ENCODE peak calls at places on chromosomes 12 and 14, in four cellular contexts. K is HepG2, C is K562, B is H1. Z is an unnamed sample.

GRCh38 chr14:70254476-70254961 is 65.8 kb upstream of the SLC8A3 start:
- DNase-seq in B (peak; percentile 72), K (peak; percentile 43), C (peak; percentile 8), Z (no peak)

GRCh38 chr12:59595097-59595496 is 732 bp upstream of the SLC16A7 start:
- DNase-seq in C (no peak), K (no peak), B (no peak), Z (no peak)

GRCh38 chr12:129659927-129660326 is 243.9 kb downstream of the TMEM132D start:
- DNase-seq in B (no peak), C (peak; percentile 15), K (no peak), Z (no peak)

GRCh38 chr12:53232641-53233538 is 881 bp upstream of the RARG start:
- DNase-seq in C (peak; percentile 56), K (no peak), B (no peak), Z (no peak)

GRCh38 chr12:108394196-108394595 is 55.1 kb upstream of the CMKLR1 start:
- DNase-seq in B (no peak), C (no peak), K (no peak), Z (no peak)

GRCh38 chr12:76694369-76694768 is 69.5 kb upstream of the ZDHHC17 start:
- DNase-seq in C (no peak), B (no peak), K (no peak), Z (no peak)

GRCh38 chr12:3962661-3963483 is 89.7 kb upstream of the PARP11 start:
- DNase-seq in K (no peak), C (no peak), B (no peak), Z (no peak)

GRCh38 chr14:96461950-96462798 is 40.0 kb upstream of the PAPOLA start:
- DNase-seq in K (peak; percentile 90), B (no peak), C (no peak), Z (no peak)

GRCh38 chr14:90381011-90381790 is 15.6 kb upstream of the CALM1 start:
- DNase-seq in C (no peak), K (peak; percentile 24), B (no peak), Z (no peak)

GRCh38 chr14:95833429-95833828 is 43.2 kb upstream of the TUNAR start:
- DNase-seq in K (no peak), B (no peak), C (peak; percentile 7), Z (no peak)

DNA sequence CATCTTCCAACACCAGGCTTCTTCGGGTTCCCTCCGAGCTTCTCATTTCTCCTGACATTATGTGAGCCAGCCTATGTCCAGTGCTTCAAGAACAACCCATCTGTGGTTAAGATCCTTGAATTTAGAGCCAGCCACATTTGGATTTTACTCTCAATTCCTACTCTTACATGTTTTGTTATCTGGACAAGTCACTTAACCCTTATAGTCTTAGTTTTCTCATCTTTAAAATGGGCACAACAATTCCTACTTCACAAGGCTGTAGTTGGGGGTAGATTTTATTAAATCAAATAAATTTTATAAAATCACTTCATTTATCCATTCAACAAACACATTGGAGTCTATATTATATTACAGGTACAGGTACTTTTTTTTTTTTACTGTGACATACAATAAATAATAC is 105.5 kb upstream of the SLC38A2 start:
- DNase-seq in B (no peak), C (no peak), K (no peak), Z (no peak)
- TF ChIP-seq EP300 in B (no peak), C (no peak), K (no peak), Z (no peak)

GRCh38 chr12:120843472-120843871 is 60.7 kb downstream of the SPPL3 start:
- DNase-seq in C (no peak), B (no peak), K (no peak), Z (no peak)

GRCh38 chr12:120844297-120844696 is 59.9 kb downstream of the SPPL3 start:
- DNase-seq in B (no peak), C (no peak), K (no peak), Z (no peak)

GRCh38 chr12:120846721-120847120 is 57.4 kb downstream of the SPPL3 start:
- DNase-seq in K (no peak), C (no peak), B (no peak), Z (no peak)

GRCh38 chr12:120845696-120846095 is 58.5 kb downstream of the SPPL3 start:
- DNase-seq in B (no peak), K (no peak), C (no peak), Z (no peak)

DNA sequence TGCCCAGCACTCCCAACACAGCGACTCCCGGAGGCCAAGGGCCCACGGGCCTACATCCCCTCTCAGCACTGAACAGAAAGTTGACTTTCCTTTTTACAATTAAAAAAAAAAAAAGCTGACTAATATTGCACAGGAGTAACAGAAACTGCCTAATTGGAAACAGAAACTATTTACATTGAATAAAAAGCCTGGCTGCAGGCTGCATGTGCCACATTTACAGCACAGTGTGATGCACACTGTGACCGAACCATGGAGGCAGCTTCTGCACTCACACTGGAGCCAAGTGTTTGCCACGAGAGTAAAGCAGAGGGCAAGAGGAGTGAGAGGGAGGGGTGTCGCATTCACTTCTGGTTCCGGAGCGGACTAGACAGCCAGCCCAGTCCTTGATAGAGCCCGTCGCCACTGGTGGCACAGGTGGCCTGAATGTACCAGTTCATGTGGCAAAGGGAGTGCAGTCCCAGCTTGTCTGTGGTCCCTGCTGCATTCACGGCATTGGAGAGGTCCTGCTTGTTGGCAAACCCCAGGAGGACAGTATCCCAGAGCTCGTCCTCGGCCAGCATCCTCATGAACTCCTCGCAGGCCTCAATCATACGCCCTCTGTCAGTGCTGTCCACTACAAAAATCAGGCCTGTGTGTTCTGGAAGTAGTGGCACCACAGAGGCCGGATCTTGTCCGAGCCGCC is 59.2 kb downstream of the SPPL3 start:
- DNase-seq in K (no peak), C (no peak), B (no peak), Z (no peak)
- TF ChIP-seq ZNF274 in K (no peak), C (no peak), B (no peak), Z (no peak)

GRCh38 chr14:59358105-59358504 is 107.1 kb downstream of the GPR135 start:
- DNase-seq in C (no peak), K (peak; percentile 36), B (no peak), Z (no peak)

GRCh38 chr14:59358774-59359173 is 106.4 kb downstream of the GPR135 start:
- DNase-seq in B (no peak), C (no peak), K (no peak), Z (no peak)

GRCh38 chr14:59356298-59356697 is 108.9 kb downstream of the GPR135 start:
- DNase-seq in C (no peak), K (no peak), B (no peak), Z (no peak)

GRCh38 chr14:59355101-59355500 is 110.1 kb downstream of the GPR135 start:
- DNase-seq in K (no peak), B (no peak), C (no peak), Z (no peak)

GRCh38 chr14:59356783-59357182 is 108.4 kb downstream of the GPR135 start:
- DNase-seq in K (no peak), B (no peak), C (no peak), Z (peak; percentile 57)
- TF ChIP-seq EP300 in K (no peak), B (no peak), C (no peak), Z (no peak)

GRCh38 chr14:86430807-86431206 is 900.9 kb downstream of the FLRT2 start:
- DNase-seq in K (no peak), B (no peak), C (no peak), Z (no peak)
- TF ChIP-seq ZNF274 in K (no peak), B (no peak), C (no peak), Z (no peak)

GRCh38 chr14:76584271-76584702 is 177.0 kb upstream of the VASH1 start:
- DNase-seq in B (no peak), K (no peak), C (no peak), Z (no peak)
- TF ChIP-seq EP300 in B (no peak), K (no peak), C (no peak), Z (no peak)

GRCh38 chr12:94561943-94562411 is 88.4 kb downstream of the TMCC3 start:
- DNase-seq in K (no peak), C (no peak), B (no peak), Z (peak; percentile 74)
- TF ChIP-seq ZNF274 in K (no peak), C (no peak), B (no peak), Z (no peak)

DNA sequence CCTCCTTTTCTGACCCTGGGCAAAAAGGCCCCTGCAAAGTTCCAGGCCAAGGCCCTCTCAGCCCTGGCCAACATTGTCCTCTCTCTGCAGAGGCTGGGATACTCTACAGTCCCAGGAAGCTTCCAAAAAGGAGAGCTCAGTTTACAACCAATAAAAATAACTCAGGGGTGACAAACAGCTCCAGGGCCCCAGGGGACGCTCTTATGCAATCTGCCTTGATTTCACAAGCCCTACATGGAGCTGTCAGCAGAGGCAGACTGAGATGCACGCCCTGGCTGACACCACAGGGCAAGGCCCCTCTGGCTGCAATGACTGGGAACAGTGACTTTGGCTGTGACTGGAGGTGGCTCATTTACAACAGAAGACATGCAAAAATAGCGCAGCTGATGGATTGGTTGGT is 129.0 kb upstream of the MED13L start:
- DNase-seq in B (peak; percentile 50), C (no peak), K (peak; percentile 71), Z (no peak)
- TF ChIP-seq EP300 in B (no peak), C (no peak), K (no peak), Z (no peak)

Z was measured in GM12878.